ENCODE peak calls at places on chromosomes 12 and 14, in four cellular contexts. One of them, this sample, is unnamed.

GRCh38 chr12:77761286-77761685 is 69.4 kb upstream of the NAV3 start:
- DNase-seq in NCI-H1417 treated with DMSO at 0.1 percent for 48 hours: no peak
- DNase-seq in LoVo: no peak
- DNase-seq in IMR-90: no peak
- DNase-seq in this sample: no peak

GRCh38 chr14:35386673-35387125 is 17.9 kb downstream of the NFKBIA start:
- DNase-seq in NCI-H1417 treated with DMSO at 0.1 percent for 48 hours: no peak
- DNase-seq in LoVo: no peak
- DNase-seq in IMR-90: no peak
- DNase-seq in this sample: no peak

GRCh38 chr12:108482717-108483212 is 32.3 kb upstream of the FICD start:
- DNase-seq in NCI-H1417 treated with DMSO at 0.1 percent for 48 hours: no peak
- DNase-seq in LoVo: no peak
- DNase-seq in IMR-90: peak
- DNase-seq in this sample: peak

GRCh38 chr14:60339571-60339970 is 90.5 kb downstream of the PPM1A start:
- DNase-seq in NCI-H1417 treated with DMSO at 0.1 percent for 48 hours: no peak
- DNase-seq in LoVo: no peak
- DNase-seq in IMR-90: no peak
- DNase-seq in this sample: no peak

GRCh38 chr14:70655110-70655826 is 13.6 kb downstream of the TTC9 start:
- DNase-seq in NCI-H1417 treated with DMSO at 0.1 percent for 48 hours: no peak
- DNase-seq in LoVo: no peak
- DNase-seq in IMR-90: no peak
- DNase-seq in this sample: no peak

GRCh38 chr14:75232597-75232996 is 46.0 kb upstream of the FOS start:
- DNase-seq in NCI-H1417 treated with DMSO at 0.1 percent for 48 hours: no peak
- DNase-seq in LoVo: no peak
- DNase-seq in IMR-90: no peak
- DNase-seq in this sample: no peak

GRCh38 chr14:93496856-93497255 is 66.1 kb downstream of the UNC79 start:
- DNase-seq in NCI-H1417 treated with DMSO at 0.1 percent for 48 hours: no peak
- DNase-seq in LoVo: no peak
- DNase-seq in IMR-90: no peak
- DNase-seq in this sample: no peak

GRCh38 chr14:45204241-45204640 is 48.8 kb downstream of the MIS18BP1 start:
- DNase-seq in NCI-H1417 treated with DMSO at 0.1 percent for 48 hours: no peak
- DNase-seq in LoVo: no peak
- DNase-seq in IMR-90: no peak
- DNase-seq in this sample: no peak

GRCh38 chr12:109833307-109834189 is at the start of gene TRPV4:
- DNase-seq in NCI-H1417 treated with DMSO at 0.1 percent for 48 hours: no peak
- DNase-seq in LoVo: no peak
- DNase-seq in IMR-90: peak
- DNase-seq in this sample: no peak

GRCh38 chr14:105089746-105090492 is 24.7 kb upstream of the GPR132 start:
- DNase-seq in NCI-H1417 treated with DMSO at 0.1 percent for 48 hours: no peak
- DNase-seq in LoVo: no peak
- DNase-seq in IMR-90: no peak
- DNase-seq in this sample: no peak

GRCh38 chr14:93084402-93084801 is 31.3 kb downstream of the ITPK1 start:
- DNase-seq in NCI-H1417 treated with DMSO at 0.1 percent for 48 hours: no peak
- DNase-seq in LoVo: no peak
- DNase-seq in IMR-90: no peak
- DNase-seq in this sample: no peak

GRCh38 chr14:33592298-33592697 is 358.6 kb downstream of the EGLN3 start:
- DNase-seq in NCI-H1417 treated with DMSO at 0.1 percent for 48 hours: no peak
- DNase-seq in LoVo: no peak
- DNase-seq in IMR-90: no peak
- DNase-seq in this sample: no peak

GRCh38 chr12:123900898-123901376 is 71.7 kb downstream of the CCDC92 start:
- DNase-seq in NCI-H1417 treated with DMSO at 0.1 percent for 48 hours: no peak
- DNase-seq in LoVo: no peak
- DNase-seq in IMR-90: peak
- DNase-seq in this sample: no peak

GRCh38 chr14:90405755-90406154 is 8.9 kb downstream of the CALM1 start:
- DNase-seq in NCI-H1417 treated with DMSO at 0.1 percent for 48 hours: peak
- DNase-seq in LoVo: no peak
- DNase-seq in IMR-90: no peak
- DNase-seq in this sample: no peak

GRCh38 chr14:86838363-86838762 is 1154.6 kb downstream of the GALC start:
- DNase-seq in NCI-H1417 treated with DMSO at 0.1 percent for 48 hours: no peak
- DNase-seq in LoVo: peak
- DNase-seq in IMR-90: no peak
- DNase-seq in this sample: no peak

GRCh38 chr14:29682789-29683188 is 244.9 kb downstream of the PRKD1 start:
- DNase-seq in NCI-H1417 treated with DMSO at 0.1 percent for 48 hours: no peak
- DNase-seq in LoVo: no peak
- DNase-seq in IMR-90: no peak
- DNase-seq in this sample: no peak

GRCh38 chr12:53073881-53074280 is 5.3 kb downstream of the SPRYD3 start:
- DNase-seq in NCI-H1417 treated with DMSO at 0.1 percent for 48 hours: no peak
- DNase-seq in LoVo: no peak
- DNase-seq in IMR-90: no peak
- DNase-seq in this sample: no peak

GRCh38 chr12:57720606-57721595 is 17.6 kb downstream of the AGAP2 start:
- DNase-seq in NCI-H1417 treated with DMSO at 0.1 percent for 48 hours: no peak
- DNase-seq in LoVo: no peak
- DNase-seq in IMR-90: no peak
- DNase-seq in this sample: no peak

This sample was measured in epithelial cell of proximal tubule.